ENCODE peak calls at places on chromosomes 16 and 17, in seven cellular contexts. Q, L, R, D, G, B and E are unnamed samples.

GRCh38 chr16:72763927-72764628 is 283.9 kb downstream of the ZFHX3 start:
- DNase-seq in D (no peak), B (no peak), G (no peak), L (no peak), R (no peak), Q (no peak), E (no peak)

GRCh38 chr17:73189417-73190099 is 3.3 kb upstream of the COG1 start:
- DNase-seq in G (peak), D (no peak), Q (no peak), L (no peak), B (no peak), R (peak), E (no peak)

GRCh38 chr17:40031706-40032105 is 16.5 kb downstream of the CSF3 start:
- DNase-seq in B (no peak), Q (no peak), D (no peak), G (no peak), L (no peak), R (no peak), E (no peak)

GRCh38 chr16:55989569-55989907 is 114.4 kb upstream of the CES5A start:
- DNase-seq in R (no peak), D (no peak), G (no peak), B (no peak), L (no peak), Q (no peak), E (no peak)

GRCh38 chr16:2712063-2712441 is 8.0 kb downstream of the PRSS27 start:
- DNase-seq in L (no peak), Q (no peak), R (no peak), B (no peak), D (no peak), G (no peak), E (no peak)

GRCh38 chr17:44118427-44119050 is 4.9 kb downstream of the HDAC5 start:
- DNase-seq in R (no peak), G (no peak), Q (no peak), D (no peak), B (no peak), L (no peak), E (no peak)

GRCh38 chr17:76502326-76503211 is 1.3 kb upstream of the RHBDF2 start:
- DNase-seq in B (no peak), R (no peak), D (no peak), Q (no peak), G (no peak), L (no peak), E (no peak)

GRCh38 chr16:77823067-77823466 is 34.7 kb downstream of the VAT1L start:
- DNase-seq in B (no peak), Q (no peak), G (no peak), D (no peak), L (no peak), R (no peak), E (no peak)

GRCh38 chr17:74994440-74994839 is 7.0 kb downstream of the CDR2L start:
- DNase-seq in G (no peak), B (no peak), L (no peak), D (peak), Q (no peak), R (no peak), E (no peak)

GRCh38 chr17:3892095-3892998 is 506 bp downstream of the CAMKK1 start:
- DNase-seq in R (no peak), Q (peak), G (peak), B (peak), L (peak), D (peak), E (peak)

GRCh38 chr17:48883171-48883570 is 9.4 kb upstream of the ATP5MC1 start:
- DNase-seq in R (no peak), G (no peak), D (no peak), B (no peak), Q (no peak), L (no peak), E (no peak)

GRCh38 chr17:80984749-80985148 is 6.9 kb upstream of the CHMP6 start:
- DNase-seq in G (no peak), R (peak), L (no peak), D (peak), B (no peak), Q (no peak), E (no peak)

GRCh38 chr16:11494029-11494428 is 92.7 kb downstream of the LITAF start:
- DNase-seq in R (no peak), G (no peak), B (no peak), Q (no peak), L (no peak), D (peak), E (no peak)

GRCh38 chr17:37207103-37207502 is 168.7 kb upstream of the C17orf78 start:
- DNase-seq in L (no peak), B (no peak), Q (no peak), G (no peak), R (no peak), D (no peak), E (no peak)

GRCh38 chr17:226108-226772 is 44.8 kb upstream of the DOC2B start:
- DNase-seq in G (no peak), D (peak), L (no peak), Q (no peak), R (no peak), B (no peak), E (no peak)

GRCh38 chr17:13561606-13562270 is 40.0 kb downstream of the HS3ST3A1 start:
- DNase-seq in L (no peak), D (no peak), B (no peak), Q (no peak), G (no peak), R (no peak), E (no peak)

GRCh38 chr17:35286120-35286781 is 43.4 kb downstream of the SLFN5 start:
- DNase-seq in B (no peak), D (no peak), L (no peak), R (no peak), G (no peak), Q (no peak), E (no peak)

GRCh38 chr16:735982-736453 is 4.8 kb downstream of the CIAO3 start:
- DNase-seq in G (no peak), L (no peak), D (no peak), Q (no peak), R (no peak), B (no peak), E (no peak)

GRCh38 chr16:27717726-27718125 is 167.8 kb downstream of the KATNIP start:
- DNase-seq in G (no peak), D (peak), B (no peak), L (no peak), R (no peak), Q (no peak), E (no peak)